ENCODE peak calls at places on chromosomes 11 and 22, in seven cellular contexts. L is putamen; Q is NCI-H774; H is left cardiac atrium; U is fibroblast of the aortic adventitia; J is AG04450; I is activated naive CD8-positive, alpha-beta T cell treated with anti-CD3 and anti-CD28 coated beads, Interleukin-2, amount 10 ng/mL, durations not matched to agents 7 days and 5 days. M is an unnamed sample.

GRCh38 chr11:332651-333480 is 12.2 kb upstream of the IFITM3 start:
- DNase-seq in L (no peak), Q (no peak), H (no peak), U (no peak), J (no peak), I (no peak), M (no peak)

GRCh38 chr11:46277623-46278386 is at the start of gene CREB3L1:
- DNase-seq in L (no peak), Q (no peak), H (peak), U (no peak), J (no peak), I (no peak), M (no peak)

GRCh38 chr22:40249286-40249685 is 71.6 kb downstream of the TNRC6B start:
- DNase-seq in L (no peak), Q (no peak), H (no peak), U (no peak), J (no peak), I (no peak), M (no peak)

GRCh38 chr22:31088233-31088986 is 7.3 kb downstream of the SMTN start:
- DNase-seq in L (no peak), Q (no peak), H (no peak), U (no peak), J (no peak), I (no peak), M (no peak)

GRCh38 chr11:1747753-1748466 is 2.5 kb downstream of the IFITM10 start:
- DNase-seq in L (no peak), Q (no peak), H (peak), U (no peak), J (no peak), I (peak), M (no peak)

GRCh38 chr22:21652010-21652546 is 10.0 kb downstream of the SDF2L1 start:
- DNase-seq in L (peak), Q (peak), H (peak), U (peak), J (peak), I (peak), M (peak)

GRCh38 chr11:127259118-127259517 is 258.5 kb upstream of the KIRREL3 start:
- DNase-seq in L (no peak), Q (no peak), H (no peak), U (no peak), J (no peak), I (no peak), M (no peak)

GRCh38 chr22:29334148-29334547 is 18.7 kb upstream of the RASL10A start:
- DNase-seq in L (no peak), Q (no peak), H (no peak), U (no peak), J (no peak), I (no peak), M (no peak)

GRCh38 chr11:43573233-43573632 is 107.3 kb upstream of the HSD17B12 start:
- DNase-seq in L (no peak), Q (no peak), H (no peak), U (peak), J (no peak), I (no peak), M (no peak)

GRCh38 chr11:133072366-133072765 is 459.9 kb downstream of the OPCML start:
- DNase-seq in L (no peak), Q (no peak), H (no peak), U (no peak), J (no peak), I (no peak), M (no peak)

GRCh38 chr11:131942878-131943277 is 572.5 kb downstream of the NTM start:
- DNase-seq in L (no peak), Q (no peak), H (no peak), U (no peak), J (no peak), I (no peak), M (no peak)

GRCh38 chr11:122697636-122698167 is 42.2 kb downstream of the UBASH3B start:
- DNase-seq in L (no peak), Q (no peak), H (no peak), U (peak), J (no peak), I (no peak), M (no peak)

GRCh38 chr11:24575392-24575791 is 78.5 kb downstream of the LUZP2 start:
- DNase-seq in L (no peak), Q (no peak), H (no peak), U (peak), J (no peak), I (no peak), M (peak)

GRCh38 chr11:119195680-119196079 is 10.4 kb downstream of the NHERF4 start:
- DNase-seq in L (no peak), Q (peak), H (peak), U (peak), J (peak), I (no peak), M (peak)

GRCh38 chr11:130872961-130873360 is 43.3 kb downstream of the SNX19 start:
- DNase-seq in L (no peak), Q (no peak), H (no peak), U (peak), J (peak), I (no peak), M (peak)

GRCh38 chr11:94794287-94795168 is 26.4 kb downstream of the AMOTL1 start:
- DNase-seq in L (no peak), Q (no peak), H (peak), U (peak), J (peak), I (no peak), M (peak)

GRCh38 chr22:31281733-31282132 is 10.6 kb downstream of the PIK3IP1 start:
- DNase-seq in L (no peak), Q (no peak), H (no peak), U (no peak), J (no peak), I (no peak), M (no peak)

GRCh38 chr22:38305481-38306448 is 11.5 kb downstream of the CSNK1E start:
- DNase-seq in L (no peak), Q (no peak), H (no peak), U (peak), J (no peak), I (no peak), M (no peak)

GRCh38 chr11:2132874-2133480 is 6.2 kb downstream of the IGF2 start:
- DNase-seq in L (no peak), Q (no peak), H (no peak), U (no peak), J (no peak), I (peak), M (no peak)

GRCh38 chr22:46352691-46353386 is 17.3 kb downstream of the TRMU start:
- DNase-seq in L (peak), Q (no peak), H (peak), U (no peak), J (no peak), I (no peak), M (no peak)

GRCh38 chr11:102187416-102188125 is 77.3 kb downstream of the YAP1 start:
- DNase-seq in L (no peak), Q (no peak), H (no peak), U (peak), J (no peak), I (no peak), M (peak)

GRCh38 chr22:27408068-27408467 is 393.5 kb downstream of the MN1 start:
- DNase-seq in L (no peak), Q (no peak), H (no peak), U (no peak), J (no peak), I (no peak), M (no peak)

GRCh38 chr11:134584706-134585445 is 172.8 kb upstream of the B3GAT1 start:
- DNase-seq in L (no peak), Q (no peak), H (no peak), U (no peak), J (no peak), I (no peak), M (no peak)

GRCh38 chr11:23789938-23790371 is 706.9 kb upstream of the LUZP2 start:
- DNase-seq in L (no peak), Q (no peak), H (no peak), U (peak), J (peak), I (no peak), M (peak)

GRCh38 chr11:116680349-116681125 is 92.2 kb downstream of the BUD13 start:
- DNase-seq in L (no peak), Q (no peak), H (no peak), U (no peak), J (no peak), I (no peak), M (no peak)

GRCh38 chr11:76279651-76280050 is 73.3 kb upstream of the WNT11 start:
- DNase-seq in L (no peak), Q (peak), H (no peak), U (no peak), J (no peak), I (no peak), M (no peak)

GRCh38 chr11:66739983-66740382 is 11.0 kb upstream of the SPTBN2 start:
- DNase-seq in L (no peak), Q (no peak), H (no peak), U (peak), J (no peak), I (no peak), M (peak)

GRCh38 chr22:43346521-43346929 is 3.4 kb upstream of the SCUBE1 start:
- DNase-seq in L (peak), Q (no peak), H (peak), U (peak), J (no peak), I (peak), M (no peak)

GRCh38 chr22:26372890-26373289 is 56.2 kb upstream of the ASPHD2 start:
- DNase-seq in L (no peak), Q (no peak), H (no peak), U (no peak), J (no peak), I (no peak), M (no peak)

GRCh38 chr11:19344661-19345518 is 104.1 kb upstream of the E2F8 start:
- DNase-seq in L (peak), Q (peak), H (peak), U (peak), J (no peak), I (no peak), M (no peak)

GRCh38 chr11:134238956-134239355 is 14.2 kb downstream of the THYN1 start:
- DNase-seq in L (no peak), Q (no peak), H (no peak), U (no peak), J (no peak), I (no peak), M (no peak)

GRCh38 chr22:19180740-19181410 is 2.3 kb upstream of the SLC25A1 start:
- DNase-seq in L (no peak), Q (no peak), H (no peak), U (no peak), J (no peak), I (no peak), M (no peak)

M was measured in stromal cell of bone marrow.